ENCODE peak calls at places on chromosomes 5 and 9, in six cellular contexts. K, P, F, I, L and Y are unnamed samples.

GRCh38 chr9:69937358-69937757 is 106.3 kb upstream of the MAMDC2 start:
- DNase-seq in K (no peak), F (no peak), P (no peak), I (no peak), L (no peak), Y (no peak)

GRCh38 chr9:94865599-94866456 is 139.3 kb downstream of the AOPEP start:
- DNase-seq in I (peak), F (no peak), K (no peak), P (no peak), L (no peak), Y (no peak)

GRCh38 chr9:116151199-116151598 is 2.4 kb upstream of the PAPPA start:
- DNase-seq in I (no peak), P (no peak), K (no peak), F (no peak), L (no peak), Y (no peak)

GRCh38 chr9:38334234-38334633 is 58.3 kb upstream of the ALDH1B1 start:
- DNase-seq in K (no peak), I (no peak), P (no peak), F (no peak), L (no peak), Y (no peak)

GRCh38 chr5:73160239-73160671 is 12.7 kb upstream of the TMEM174 start:
- DNase-seq in K (no peak), P (no peak), I (no peak), L (no peak), F (no peak), Y (no peak)

GRCh38 chr9:73037613-73038012 is 84.8 kb upstream of the ALDH1A1 start:
- DNase-seq in P (peak), F (no peak), K (no peak), I (no peak), L (no peak), Y (no peak)

GRCh38 chr9:20618361-20618799 is 3.9 kb downstream of the MLLT3 start:
- DNase-seq in K (no peak), L (no peak), P (peak), F (no peak), I (no peak), Y (peak)

GRCh38 chr5:126576974-126577373 is 18.0 kb downstream of the ALDH7A1 start:
- DNase-seq in I (no peak), P (no peak), F (no peak), K (no peak), L (no peak), Y (no peak)

GRCh38 chr5:100965291-100965690 is 62.2 kb upstream of the ST8SIA4 start:
- DNase-seq in I (no peak), L (no peak), P (no peak), K (no peak), F (no peak), Y (no peak)

GRCh38 chr5:147369742-147370374 is 135.0 kb downstream of the STK32A start:
- DNase-seq in I (no peak), P (no peak), L (no peak), K (no peak), F (no peak), Y (peak)

GRCh38 chr9:101639301-101639700 is 44.5 kb upstream of the PPP3R2 start:
- DNase-seq in F (no peak), P (no peak), L (no peak), K (no peak), I (no peak), Y (no peak)

GRCh38 chr9:107049825-107050184 is 186.8 kb downstream of the ZNF462 start:
- DNase-seq in I (no peak), F (no peak), P (no peak), K (no peak), L (no peak), Y (no peak)

GRCh38 chr5:178114325-178115135 is 1.2 kb downstream of the N4BP3 start:
- DNase-seq in F (no peak), I (no peak), P (peak), K (peak), L (peak), Y (no peak)

GRCh38 chr5:21452429-21452828 is 1400.7 kb downstream of the CDH12 start:
- DNase-seq in F (no peak), K (no peak), L (no peak), I (no peak), P (no peak), Y (peak)

GRCh38 chr9:7300484-7300883 is 499.1 kb downstream of the DMAC1 start:
- DNase-seq in L (no peak), P (no peak), F (no peak), K (no peak), I (no peak), Y (no peak)

GRCh38 chr5:100539519-100539918 is 4.3 kb downstream of the FAM174A start:
- DNase-seq in P (no peak), I (no peak), L (no peak), K (no peak), F (no peak), Y (no peak)

GRCh38 chr9:16320338-16320902 is 550.0 kb downstream of the BNC2 start:
- DNase-seq in I (no peak), L (no peak), P (no peak), F (no peak), K (no peak), Y (no peak)

GRCh38 chr5:54457094-54457531 is 1.6 kb downstream of the HSPB3 start:
- DNase-seq in L (no peak), I (peak), K (no peak), F (no peak), P (peak), Y (peak)

GRCh38 chr5:149217802-149218153 is 53.9 kb upstream of the AFAP1L1 start:
- DNase-seq in I (no peak), F (no peak), L (no peak), P (no peak), K (no peak), Y (no peak)

GRCh38 chr5:172985596-172985995 is 2.0 kb downstream of the ATP6V0E1 start:
- DNase-seq in L (no peak), K (no peak), F (no peak), I (no peak), P (no peak), Y (no peak)

GRCh38 chr5:446066-446725 is 3.2 kb downstream of the EXOC3 start:
- DNase-seq in F (no peak), L (no peak), P (no peak), K (no peak), I (no peak), Y (no peak)

GRCh38 chr5:448061-448765 is 5.2 kb downstream of the EXOC3 start:
- DNase-seq in P (no peak), L (no peak), F (no peak), I (no peak), K (peak), Y (no peak)

GRCh38 chr5:445591-445990 is 2.6 kb downstream of the EXOC3 start:
- DNase-seq in L (no peak), P (no peak), K (peak), F (no peak), I (no peak), Y (no peak)

GRCh38 chr5:447501-447900 is 4.5 kb downstream of the EXOC3 start:
- DNase-seq in F (no peak), L (no peak), I (no peak), K (peak), P (no peak), Y (no peak)

GRCh38 chr5:446864-447263 is 3.9 kb downstream of the EXOC3 start:
- DNase-seq in I (no peak), K (peak), L (no peak), P (no peak), F (no peak), Y (peak)
- TF ChIP-seq CTCF in I (no peak), K (peak), L (peak), P (peak), F (peak), Y (peak)

GRCh38 chr5:135830384-135831275 is 3.8 kb upstream of the SLC25A48 start:
- DNase-seq in L (peak), I (no peak), P (no peak), K (peak), F (no peak), Y (no peak)

GRCh38 chr5:135829179-135829578 is 5.3 kb upstream of the SLC25A48 start:
- DNase-seq in K (peak), P (no peak), L (no peak), I (no peak), F (no peak), Y (no peak)

GRCh38 chr5:135828793-135829150 is 5.7 kb upstream of the SLC25A48 start:
- DNase-seq in P (no peak), I (no peak), K (peak), L (no peak), F (no peak), Y (no peak)

GRCh38 chr5:135827965-135828792 is 6.3 kb upstream of the SLC25A48 start:
- DNase-seq in F (no peak), I (no peak), K (peak), L (no peak), P (no peak), Y (no peak)

DNA sequence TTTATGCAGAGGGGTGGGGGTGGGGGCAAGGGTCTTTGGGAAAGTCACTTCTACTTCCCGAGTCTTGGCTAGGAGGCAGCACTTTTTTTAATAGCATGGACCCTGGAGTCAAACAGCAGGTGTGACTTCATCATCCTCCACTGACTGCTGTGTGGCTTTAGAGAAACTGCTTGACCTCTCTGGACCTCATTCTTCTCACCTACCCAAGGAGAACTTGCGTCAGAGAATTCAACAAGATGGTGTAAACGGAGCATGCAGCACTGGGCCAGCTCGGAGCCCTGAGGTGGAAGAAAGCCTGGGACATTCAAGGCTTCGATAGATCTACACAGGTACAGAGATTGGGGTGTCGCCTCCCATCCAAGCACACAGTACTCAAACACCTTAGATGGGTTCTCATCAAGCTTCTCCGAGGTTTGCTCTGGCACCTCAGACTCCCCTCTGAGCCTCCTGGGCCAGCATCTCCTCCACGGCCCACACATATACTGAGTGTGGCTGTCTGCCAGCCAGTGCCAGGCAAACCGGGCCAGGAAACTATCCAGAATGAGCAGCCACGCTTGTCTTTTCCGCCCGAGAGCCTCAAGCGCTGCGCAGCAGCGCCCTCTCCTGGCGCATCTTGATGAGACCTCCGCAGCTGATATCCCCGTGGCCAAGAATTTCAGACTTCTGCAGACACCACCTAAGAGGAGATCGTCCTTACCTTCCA is 4.6 kb upstream of the SLC25A48 start:
- DNase-seq in I (peak), L (peak), P (peak), K (peak), F (peak), Y (peak)
- TF ChIP-seq CTCF in I (peak), L (peak), P (peak), K (peak), F (peak), Y (peak)

DNA sequence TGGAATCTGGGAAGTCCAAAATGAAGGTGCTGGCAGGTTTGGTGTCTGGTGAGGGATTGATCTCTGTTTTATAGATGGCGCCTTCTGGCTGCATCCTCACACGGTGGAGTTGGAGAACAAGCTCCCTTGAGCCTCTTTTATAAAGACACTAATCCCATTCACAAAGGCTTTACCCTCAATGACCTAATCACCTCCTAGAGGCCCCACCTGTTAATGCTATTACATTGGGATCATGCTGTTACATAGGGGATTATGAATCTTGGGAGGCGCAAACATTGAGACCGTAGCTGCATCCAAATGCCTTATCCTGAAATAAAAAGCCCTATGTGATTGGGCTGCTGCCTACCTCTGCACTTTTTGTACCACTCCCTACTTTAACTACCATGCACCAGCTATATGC is 197.1 kb upstream of the HMHB1 start:
- DNase-seq in K (no peak), I (no peak), P (no peak), L (no peak), F (no peak), Y (no peak)
- TF ChIP-seq CTCF in K (no peak), I (no peak), P (no peak), L (no peak), F (no peak), Y (no peak)

DNA sequence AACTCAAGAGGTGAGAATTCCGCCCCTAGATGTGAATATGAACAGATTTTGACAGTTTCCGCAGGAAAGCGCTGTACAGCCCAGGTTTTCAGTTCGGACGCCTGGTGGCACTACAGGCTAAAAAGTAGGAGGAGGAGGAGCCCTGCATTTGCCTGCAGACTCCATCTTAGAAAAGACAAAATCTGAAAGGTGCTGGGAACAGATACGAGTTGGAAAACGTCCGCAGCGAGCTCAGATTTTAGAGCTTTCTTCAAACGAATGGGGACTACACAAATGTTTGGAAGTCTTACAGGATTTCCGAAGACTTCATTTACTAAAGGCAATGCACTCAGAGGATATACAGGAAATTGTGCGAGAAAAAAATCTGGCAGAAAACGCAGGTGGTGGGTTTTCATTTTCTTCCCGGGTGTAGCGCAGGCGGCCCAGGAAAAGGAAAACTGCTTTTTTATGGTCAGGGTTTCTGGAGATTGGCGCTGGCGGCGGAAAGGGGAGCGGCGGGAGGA is 9.9 kb upstream of the PCDHB2 start:
- DNase-seq in K (no peak), P (no peak), F (no peak), I (peak), L (peak), Y (peak)
- TF ChIP-seq CTCF in K (peak), P (no peak), F (peak), I (peak), L (peak), Y (peak)

GRCh38 chr9:126847051-126847450 is 13.4 kb upstream of the ZBTB34 start:
- DNase-seq in I (no peak), P (no peak), K (no peak), F (no peak), L (no peak), Y (no peak)
- TF ChIP-seq CTCF in I (no peak), P (no peak), K (no peak), F (no peak), L (no peak), Y (no peak)

DNA sequence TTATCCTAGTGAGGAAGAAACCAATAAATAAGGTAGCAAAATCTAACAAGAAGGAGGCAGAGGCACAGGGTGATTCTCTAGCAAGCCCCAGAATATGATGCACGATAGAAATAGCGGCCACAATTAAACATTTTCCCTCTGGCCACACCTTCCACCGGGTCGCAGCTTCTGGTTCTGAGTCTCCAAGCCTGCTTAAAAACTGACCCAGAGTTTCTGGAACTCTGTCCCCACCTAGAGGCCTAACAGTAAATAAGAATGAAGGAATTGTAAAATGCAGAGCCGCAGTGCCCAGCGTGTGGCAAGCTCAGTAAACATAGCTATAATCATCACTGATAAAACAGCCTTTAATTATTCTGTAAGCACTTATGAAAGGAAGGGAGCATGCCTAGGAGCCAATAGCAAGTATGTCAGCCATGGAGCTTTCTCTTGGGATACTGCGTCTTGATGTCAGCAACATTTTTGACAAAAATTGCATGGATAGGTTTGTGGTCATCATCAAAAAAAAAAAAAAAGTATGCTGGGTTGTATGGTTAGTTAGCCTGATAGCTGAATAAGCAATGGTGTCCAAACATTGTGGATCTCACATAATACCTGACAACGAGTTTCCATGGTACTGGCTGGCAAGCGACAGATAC is 465.5 kb downstream of the DNAH5 start:
- DNase-seq in P (peak), I (no peak), L (peak), F (peak), K (no peak), Y (peak)
- TF ChIP-seq CTCF in P (peak), I (no peak), L (peak), F (peak), K (peak), Y (no peak)

DNA sequence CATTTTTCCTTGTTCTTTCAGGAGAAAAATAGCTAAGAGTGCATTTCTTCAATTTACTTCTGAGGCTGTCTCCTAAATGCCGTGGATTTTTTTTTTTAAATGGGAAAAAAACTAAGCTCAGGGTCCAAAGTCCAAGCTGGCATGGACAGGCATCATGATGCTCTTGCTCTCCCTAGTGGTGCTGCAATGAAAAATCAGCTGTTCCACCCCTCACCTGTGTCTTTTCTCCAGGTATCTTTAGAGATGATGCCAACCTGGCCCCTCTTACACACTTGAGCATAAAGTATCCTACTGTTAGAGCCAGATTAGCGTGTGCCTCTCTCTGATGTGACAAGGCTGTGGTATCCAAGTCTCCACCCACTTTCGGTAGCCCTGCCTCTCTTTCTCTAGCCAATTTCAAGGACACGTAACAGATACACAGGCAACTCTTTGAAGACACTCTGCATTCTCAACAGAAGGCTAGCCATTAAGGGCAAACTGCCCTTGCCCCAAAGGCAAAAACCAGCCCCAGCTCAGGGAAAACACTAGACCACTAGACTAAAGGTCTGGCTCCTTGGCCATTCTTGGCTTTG is 208.8 kb downstream of the SAXO1 start:
- DNase-seq in K (no peak), L (no peak), P (no peak), F (no peak), I (no peak), Y (peak)
- TF ChIP-seq CTCF in K (peak), L (no peak), P (no peak), F (peak), I (no peak), Y (peak)